ENCODE peak calls at places on chromosome 2, in six cellular contexts. W is transverse colon, I is endothelial cell, Y is BJ, G is lower leg skin, A is lower lobe of right lung. X is an unnamed sample.

GRCh38 chr2:3108710-3109702 is 268.6 kb downstream of the EIPR1 start:
- DNase-seq in G (peak; percentile 58), Y (no peak), W (no peak), A (no peak), I (no peak), X (no peak)

GRCh38 chr2:179107737-179108136 is 57.8 kb upstream of the CCDC141 start:
- DNase-seq in A (no peak), W (no peak), G (no peak), I (no peak), Y (no peak), X (no peak)

GRCh38 chr2:142495141-142495540 is 364.3 kb upstream of the LRP1B start:
- DNase-seq in A (no peak), I (no peak), G (no peak), W (peak; percentile 10), Y (no peak), X (no peak)

GRCh38 chr2:197097578-197098366 is 171.3 kb upstream of the PGAP1 start:
- DNase-seq in A (no peak), G (no peak), I (no peak), Y (peak; percentile 54), W (peak; percentile 16), X (no peak)

GRCh38 chr2:71578665-71579371 is 125.5 kb downstream of the DYSF start:
- DNase-seq in G (peak; percentile 93), I (no peak), W (peak; percentile 14), Y (no peak), A (no peak), X (no peak)

GRCh38 chr2:195672674-195673073 is 15.6 kb downstream of the SLC39A10 start:
- DNase-seq in Y (no peak), I (no peak), A (no peak), G (no peak), W (no peak), X (no peak)

GRCh38 chr2:190538201-190538600 is 3.7 kb upstream of the NEMP2 start:
- DNase-seq in W (no peak), Y (no peak), I (no peak), G (no peak), A (no peak), X (no peak)

GRCh38 chr2:54955674-54956391 is 94.4 kb downstream of the RTN4 start:
- DNase-seq in Y (no peak), I (no peak), G (peak; percentile 53), A (no peak), W (no peak), X (no peak)

DNA sequence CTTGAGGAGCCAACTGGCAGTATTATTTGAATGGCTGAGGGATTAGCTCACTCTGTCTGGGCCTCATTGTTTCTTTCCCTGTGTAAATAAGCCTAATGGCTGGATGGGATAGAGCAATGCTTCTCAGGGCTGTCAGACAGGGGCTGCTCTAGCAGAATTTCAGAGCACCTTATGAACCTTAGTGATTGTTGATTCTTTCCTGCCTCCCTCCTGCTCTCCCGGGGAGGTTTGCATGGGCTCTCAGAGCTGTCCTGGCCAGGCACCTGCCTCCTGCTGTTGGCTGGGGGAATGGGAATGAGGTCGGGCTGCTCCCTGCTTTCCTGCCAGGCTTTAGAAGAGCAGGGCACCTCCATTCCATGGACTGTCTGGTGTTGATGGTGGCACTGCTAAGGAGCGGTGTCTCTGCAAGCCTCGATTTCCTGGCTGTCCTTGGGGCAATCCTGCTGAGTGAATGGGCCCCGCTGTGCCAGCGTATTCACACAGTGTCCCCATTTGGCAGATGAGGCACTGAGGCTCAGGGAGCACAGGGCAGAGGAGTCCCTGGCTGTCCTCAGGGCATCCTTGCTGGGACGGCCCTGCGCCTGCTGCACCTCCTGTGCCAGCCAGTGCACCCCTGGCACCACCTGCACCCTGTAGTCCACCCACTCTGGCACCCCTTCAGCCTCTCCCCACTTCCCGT is 468.3 kb upstream of the HS6ST1 start:
- DNase-seq in Y (no peak), G (peak; percentile 77), W (no peak), A (no peak), I (peak; percentile 26), X (no peak)
- TF ChIP-seq CTCF in Y (no peak), G (no peak), W (no peak), A (no peak), I (no peak), X (no peak)

GRCh38 chr2:217876253-217876570 is 126.6 kb downstream of the TNS1 start:
- DNase-seq in G (no peak), W (no peak), Y (no peak), A (no peak), I (no peak), X (no peak)

GRCh38 chr2:217880891-217881290 is 121.9 kb downstream of the TNS1 start:
- DNase-seq in Y (no peak), G (no peak), I (no peak), A (no peak), W (no peak), X (no peak)

GRCh38 chr2:217878865-217879595 is 123.8 kb downstream of the TNS1 start:
- DNase-seq in I (no peak), G (no peak), Y (no peak), A (no peak), W (no peak), X (no peak)

GRCh38 chr2:217877866-217878265 is 124.9 kb downstream of the TNS1 start:
- DNase-seq in G (no peak), W (no peak), Y (no peak), I (no peak), A (no peak), X (no peak)

GRCh38 chr2:217880490-217880889 is 122.3 kb downstream of the TNS1 start:
- DNase-seq in W (no peak), A (no peak), I (no peak), G (no peak), Y (no peak), X (no peak)
- TF ChIP-seq CTCF in W (no peak), A (no peak), I (no peak), G (no peak), Y (no peak), X (no peak)

GRCh38 chr2:100562613-100563406 is at the start of gene PDCL3:
- DNase-seq in G (peak; percentile 98), I (peak; percentile 95), A (peak; percentile 98), W (peak; percentile 96), Y (peak; percentile 96), X (peak; percentile 95)
- TF ChIP-seq CTCF in G (no peak), I (no peak), A (no peak), W (no peak), Y (peak; percentile 27), X (no peak)

DNA sequence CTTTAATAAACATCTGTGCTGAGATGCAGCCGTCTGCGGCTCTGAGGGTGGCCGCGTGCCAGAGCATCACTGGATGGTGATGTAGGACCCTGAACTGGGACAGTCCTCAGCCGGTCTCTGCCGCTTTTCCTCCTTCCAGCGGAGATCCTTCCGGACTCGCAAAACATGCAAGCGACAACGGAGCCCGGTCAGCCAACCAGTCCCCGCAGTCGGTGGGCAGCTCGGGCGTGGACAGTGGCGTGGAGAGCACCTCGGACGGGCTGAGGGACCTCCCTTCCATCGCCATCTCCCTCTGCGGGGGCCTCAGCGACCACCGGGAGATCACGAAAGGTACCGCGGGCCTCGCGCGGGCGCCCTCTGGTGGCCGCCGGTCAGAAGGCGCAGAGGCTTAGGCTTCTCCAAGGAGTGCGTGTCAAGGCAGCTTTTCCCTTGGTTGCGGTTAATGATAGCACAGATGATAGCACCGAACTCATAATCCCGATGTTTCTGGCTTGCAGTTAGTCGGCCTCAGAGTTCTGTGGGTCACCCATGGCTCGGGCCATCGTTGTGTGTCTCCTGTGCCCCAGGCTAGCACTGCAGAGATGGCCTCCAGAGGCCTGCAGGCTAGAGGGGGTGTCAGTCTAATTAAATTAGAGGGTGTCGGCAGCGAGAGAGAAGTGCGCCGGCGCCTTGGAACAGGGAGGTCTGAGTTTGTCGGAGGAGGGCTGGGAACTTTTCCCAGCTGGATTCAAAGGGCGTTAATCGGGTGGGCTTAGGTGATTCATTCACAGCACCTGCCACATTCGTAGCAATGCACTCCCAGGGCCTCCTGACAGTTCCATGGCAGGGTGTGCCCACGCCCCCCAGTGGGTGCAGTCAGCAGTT is 38.5 kb downstream of the LPIN1 start:
- DNase-seq in G (peak; percentile 87), Y (no peak), I (peak; percentile 70), W (peak; percentile 26), A (peak; percentile 57), X (peak; percentile 60)
- TF ChIP-seq CTCF in G (no peak), Y (peak; percentile 99), I (peak; percentile 97), W (peak; percentile 94), A (peak; percentile 90), X (peak; percentile 98)